ENCODE peak calls at places on chromosome 21, in four cellular contexts. X is fibroblast of lung, C is K562, D is HCT116. U is an unnamed sample.

GRCh38 chr21:32889596-32889995 is 118.0 kb upstream of the PAXBP1 start:
- DNase-seq in X (no peak), C (no peak), D (no peak), U (no peak)

GRCh38 chr21:35619184-35619583 is 441.1 kb downstream of the SETD4 start:
- DNase-seq in X (no peak), C (no peak), D (no peak), U (no peak)

GRCh38 chr21:35616090-35616489 is 444.2 kb downstream of the SETD4 start:
- DNase-seq in X (peak; percentile 87), C (no peak), D (peak; percentile 3), U (no peak)

GRCh38 chr21:42386034-42386591 is 9.7 kb downstream of the TMPRSS3 start:
- DNase-seq in X (no peak), C (no peak), D (no peak), U (no peak)

GRCh38 chr21:45386728-45387371 is 18.1 kb upstream of the COL18A1 start:
- DNase-seq in X (peak; percentile 97), C (no peak), D (no peak), U (no peak)

GRCh38 chr21:40845621-40846020 is 1.3 kb downstream of the DSCAM start:
- DNase-seq in X (no peak), C (no peak), D (no peak), U (no peak)

GRCh38 chr21:45142469-45142868 is 68.1 kb downstream of the ADARB1 start:
- DNase-seq in X (peak; percentile 81), C (no peak), D (no peak), U (no peak)

GRCh38 chr21:33685613-33686197 is 43.4 kb downstream of the ITSN1 start:
- DNase-seq in X (peak; percentile 46), C (no peak), D (no peak), U (peak; percentile 7)

GRCh38 chr21:29235714-29236197 is 63.0 kb upstream of the BACH1 start:
- DNase-seq in X (no peak), C (no peak), D (no peak), U (peak; percentile 70)

GRCh38 chr21:14923468-14923867 is 141.3 kb downstream of the NRIP1 start:
- DNase-seq in X (peak; percentile 69), C (no peak), D (no peak), U (no peak)

GRCh38 chr21:29164330-29164942 is 34.0 kb downstream of the MAP3K7CL start:
- DNase-seq in X (peak; percentile 93), C (no peak), D (peak; percentile 69), U (peak; percentile 45)

GRCh38 chr21:34801519-34802132 is 132.8 kb downstream of the CLIC6 start:
- DNase-seq in X (peak; percentile 37), C (peak; percentile 37), D (no peak), U (peak; percentile 69)

GRCh38 chr21:34987673-34988072 is 61.4 kb downstream of the RUNX1 start:
- DNase-seq in X (no peak), C (no peak), D (no peak), U (peak; percentile 68)

GRCh38 chr21:41890355-41890754 is 11.2 kb upstream of the PRDM15 start:
- DNase-seq in X (no peak), C (no peak), D (no peak), U (no peak)

GRCh38 chr21:46459356-46460112 is 843 bp downstream of the DIP2A start:
- DNase-seq in X (peak; percentile 44), C (peak; percentile 64), D (no peak), U (no peak)

GRCh38 chr21:41611966-41612606 is 104.1 kb upstream of the TMPRSS2 start:
- DNase-seq in X (no peak), C (peak; percentile 41), D (peak; percentile 50), U (peak; percentile 81)

GRCh38 chr21:15065381-15066230 is 806 bp upstream of the NRIP1 start:
- DNase-seq in X (peak; percentile 86), C (peak; percentile 39), D (no peak), U (peak; percentile 59)

GRCh38 chr21:45409466-45410150 is 4.6 kb downstream of the COL18A1 start:
- DNase-seq in X (no peak), C (no peak), D (no peak), U (no peak)

GRCh38 chr21:42165901-42166300 is 53.0 kb upstream of the ABCG1 start:
- DNase-seq in X (no peak), C (no peak), D (no peak), U (no peak)

GRCh38 chr21:42080788-42081083 is 9.6 kb downstream of the UMODL1 start:
- DNase-seq in X (peak; percentile 78), C (no peak), D (no peak), U (no peak)

GRCh38 chr21:44057960-44058651 is 46.0 kb downstream of the TRAPPC10 start:
- DNase-seq in X (no peak), C (no peak), D (no peak), U (no peak)

GRCh38 chr21:45072166-45072962 is 2.0 kb upstream of the ADARB1 start:
- DNase-seq in X (no peak), C (no peak), D (no peak), U (no peak)

DNA sequence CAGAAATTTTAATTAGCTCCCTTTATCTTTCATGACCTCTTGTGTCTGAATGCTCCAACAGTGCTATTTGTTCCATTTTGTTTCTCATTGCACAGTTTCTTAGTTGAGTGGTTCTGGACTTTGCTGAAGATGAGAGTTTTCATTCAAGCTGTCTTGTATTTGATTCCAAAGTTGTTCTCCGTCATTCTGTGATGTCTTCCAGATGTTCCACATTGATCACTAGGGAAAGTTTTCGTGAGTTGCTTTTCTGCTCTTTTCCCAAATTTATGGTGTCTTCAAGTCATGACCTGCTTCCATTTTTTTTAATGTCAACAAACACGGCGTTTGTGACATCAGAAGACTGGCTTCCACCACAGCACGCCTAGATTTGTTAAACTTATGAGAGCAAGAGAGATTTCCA is 575.5 kb downstream of the MRPL39 start:
- DNase-seq in X (no peak), C (no peak), D (no peak), U (no peak)
- H2AFZ ChIP-seq in X (no peak overlapping the region), C (no peak overlapping the region), D (no peak overlapping the region), U (no peak overlapping the region)

GRCh38 chr21:16587671-16588379 is 858.0 kb downstream of the USP25 start:
- DNase-seq in X (peak; percentile 94), C (no peak), D (no peak), U (no peak)

GRCh38 chr21:16589499-16589898 is 859.7 kb downstream of the USP25 start:
- DNase-seq in X (no peak), C (no peak), D (no peak), U (no peak)

GRCh38 chr21:16589046-16589445 is 859.3 kb downstream of the USP25 start:
- DNase-seq in X (no peak), C (no peak), D (no peak), U (no peak)

GRCh38 chr21:16587141-16587570 is 857.4 kb downstream of the USP25 start:
- DNase-seq in X (peak; percentile 77), C (no peak), D (no peak), U (peak; percentile 80)

DNA sequence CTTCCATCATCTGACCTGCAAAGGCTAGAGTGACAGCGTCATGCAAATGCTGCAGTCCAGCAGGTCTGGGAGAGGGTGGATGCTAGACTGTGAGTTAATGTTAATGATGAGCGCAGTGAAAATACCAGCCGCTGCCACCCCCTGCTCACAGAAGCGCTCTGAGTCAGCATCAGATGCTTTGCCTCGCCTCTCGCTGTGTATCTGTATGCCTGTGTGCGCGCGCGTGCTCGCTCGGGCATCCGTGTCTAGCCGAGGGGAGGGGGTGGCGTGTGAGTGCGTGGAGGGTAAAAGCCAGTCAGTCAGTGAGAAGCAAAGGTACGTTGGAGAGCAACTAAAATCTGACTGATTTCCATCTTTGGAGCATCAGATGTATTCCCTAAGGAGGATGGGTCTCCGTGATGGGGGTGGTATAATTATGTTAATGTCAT is 858.7 kb downstream of the USP25 start:
- DNase-seq in X (peak; percentile 77), C (no peak), D (no peak), U (no peak)
- H3K4me3 ChIP-seq in X (peak overlapping the region; percentile 52), C (no peak overlapping the region), D (no peak overlapping the region), U (no peak overlapping the region)

GRCh38 chr21:38805282-38806152 is at the start of gene ETS2:
- DNase-seq in X (peak; percentile 96), C (peak; percentile 96), D (peak; percentile 87), U (peak; percentile 81)
- TF ChIP-seq EZH2 in X (no peak), C (no peak), D (no peak), U (no peak)

GRCh38 chr21:28148400-28149064 is 844.1 kb downstream of the LTN1 start:
- DNase-seq in X (peak; percentile 42), C (no peak), D (no peak), U (no peak)
- H2AFZ ChIP-seq in X (no peak overlapping the region), C (no peak overlapping the region), D (no peak overlapping the region), U (no peak overlapping the region)

GRCh38 chr21:37369307-37369854 is 2.8 kb downstream of the DYRK1A start:
- DNase-seq in X (no peak), C (no peak), D (no peak), U (no peak)
- H3K4me3 ChIP-seq in X (peak overlapping the region; percentile 86), C (peak overlapping the region; percentile 88), D (peak overlapping the region; percentile 78), U (peak overlapping the region; percentile 74)

GRCh38 chr21:26923986-26924385 is 42.9 kb downstream of the ADAMTS5 start:
- DNase-seq in X (no peak), C (no peak), D (no peak), U (no peak)
- TF ChIP-seq EZH2 in X (no peak), C (no peak), D (no peak), U (no peak)

GRCh38 chr21:39568380-39568779 is 44.4 kb upstream of the B3GALT5 start:
- DNase-seq in X (no peak), C (no peak), D (no peak), U (no peak)
- H2AFZ ChIP-seq in X (no peak overlapping the region), C (no peak overlapping the region), D (no peak overlapping the region), U (no peak overlapping the region)